ENCODE peak calls at places on chromosomes 3 and 15, in five cellular contexts. U is activated CD4-positive, alpha-beta T cell treated with anti-CD3 and anti-CD28 coated beads, Interleukin-2, amount 10 ng/mL, durations not matched to agents 7 days and 5 days; K is GM18507; Q is NCI-H1105 treated with DMSO at 0.1 percent for 48 hours; S is NCI-H2029 treated with DMSO at 0.1 percent for 48 hours. A is an unnamed sample.

GRCh38 chr3:179037361-179037760 is 34.2 kb downstream of the ZMAT3 start:
- DNase-seq in U (peak; percentile 76), K (no peak), Q (no peak), S (no peak), A (no peak)

GRCh38 chr3:4744405-4745239 is 234.6 kb upstream of the BHLHE40 start:
- DNase-seq in U (no peak), K (no peak), Q (no peak), S (no peak), A (no peak)

GRCh38 chr3:25911525-25912295 is 121.8 kb downstream of the OXSM start:
- DNase-seq in U (peak; percentile 48), K (no peak), Q (no peak), S (no peak), A (no peak)

GRCh38 chr15:90530250-90531051 is 728 bp downstream of the CRTC3 start:
- DNase-seq in U (peak; percentile 57), K (peak; percentile 40), Q (peak; percentile 4), S (no peak), A (no peak)

GRCh38 chr3:40690696-40691597 is 166.2 kb downstream of the ZNF621 start:
- DNase-seq in U (no peak), K (no peak), Q (no peak), S (peak; percentile 88), A (no peak)

GRCh38 chr3:152458023-152458724 is 189.4 kb downstream of the MBNL1 start:
- DNase-seq in U (no peak), K (no peak), Q (no peak), S (no peak), A (no peak)

GRCh38 chr3:146899171-146899570 is 294.0 kb upstream of the PLSCR5 start:
- DNase-seq in U (no peak), K (no peak), Q (no peak), S (no peak), A (no peak)

GRCh38 chr3:71005797-71006321 is 577.7 kb downstream of the FOXP1 start:
- DNase-seq in U (no peak), K (no peak), Q (no peak), S (no peak), A (no peak)

GRCh38 chr3:54949491-54950044 is 21.7 kb upstream of the LRTM1 start:
- DNase-seq in U (no peak), K (no peak), Q (peak; percentile 56), S (no peak), A (peak; percentile 17)

GRCh38 chr3:183490653-183491052 is 62.2 kb upstream of the MCF2L2 start:
- DNase-seq in U (peak; percentile 45), K (no peak), Q (peak; percentile 80), S (peak; percentile 91), A (peak; percentile 92)

GRCh38 chr15:29442532-29442931 is 172.9 kb upstream of the NSMCE3 start:
- DNase-seq in U (no peak), K (no peak), Q (no peak), S (no peak), A (no peak)

GRCh38 chr15:47460775-47461174 is 256.5 kb upstream of the SEMA6D start:
- DNase-seq in U (no peak), K (no peak), Q (no peak), S (no peak), A (no peak)

GRCh38 chr3:66348696-66349095 is 127.9 kb downstream of the SLC25A26 start:
- DNase-seq in U (no peak), K (no peak), Q (no peak), S (no peak), A (no peak)

GRCh38 chr3:24496529-24497482 is 2.2 kb upstream of the THRB start:
- DNase-seq in U (no peak), K (no peak), Q (no peak), S (no peak), A (no peak)

A was measured in DMS79.